ENCODE peak calls at places on chromosomes 12 and 14, in ten cellular contexts. One of them, this sample, is unnamed.

GRCh38 chr14:90490727-90491050 is 93.9 kb downstream of the CALM1 start:
- DNase-seq in CD8-positive, alpha-beta T cell: no peak
- DNase-seq in OCI-LY7: no peak
- DNase-seq in tibial nerve: no peak
- DNase-seq in upper lobe of right lung: no peak
- DNase-seq in colonic mucosa: no peak
- DNase-seq in left ventricle myocardium inferior: no peak
- DNase-seq in cardiac muscle cell: no peak
- DNase-seq in psoas muscle: no peak
- DNase-seq in tibial artery: no peak
- DNase-seq in this sample: no peak

GRCh38 chr12:128771681-128772080 is 52.1 kb downstream of the SLC15A4 start:
- DNase-seq in cardiac muscle cell: no peak
- DNase-seq in CD8-positive, alpha-beta T cell: no peak
- DNase-seq in left ventricle myocardium inferior: no peak
- DNase-seq in psoas muscle: no peak
- DNase-seq in tibial nerve: no peak
- DNase-seq in OCI-LY7: no peak
- DNase-seq in tibial artery: no peak
- DNase-seq in upper lobe of right lung: no peak
- DNase-seq in colonic mucosa: no peak
- DNase-seq in this sample: no peak

GRCh38 chr14:22978873-22979671 is 3.3 kb downstream of the AJUBA start:
- DNase-seq in colonic mucosa: peak
- DNase-seq in upper lobe of right lung: no peak
- DNase-seq in left ventricle myocardium inferior: no peak
- DNase-seq in cardiac muscle cell: no peak
- DNase-seq in psoas muscle: no peak
- DNase-seq in OCI-LY7: no peak
- DNase-seq in CD8-positive, alpha-beta T cell: no peak
- DNase-seq in tibial nerve: no peak
- DNase-seq in tibial artery: no peak
- DNase-seq in this sample: no peak

GRCh38 chr12:44763021-44763420 is 113.1 kb downstream of the NELL2 start:
- DNase-seq in tibial nerve: no peak
- DNase-seq in tibial artery: no peak
- DNase-seq in OCI-LY7: no peak
- DNase-seq in colonic mucosa: no peak
- DNase-seq in upper lobe of right lung: no peak
- DNase-seq in CD8-positive, alpha-beta T cell: no peak
- DNase-seq in cardiac muscle cell: no peak
- DNase-seq in left ventricle myocardium inferior: no peak
- DNase-seq in psoas muscle: no peak
- DNase-seq in this sample: no peak

GRCh38 chr12:126668961-126669360 is 1598.0 kb upstream of the TMEM132C start:
- DNase-seq in psoas muscle: no peak
- DNase-seq in cardiac muscle cell: no peak
- DNase-seq in tibial artery: no peak
- DNase-seq in CD8-positive, alpha-beta T cell: no peak
- DNase-seq in colonic mucosa: no peak
- DNase-seq in tibial nerve: no peak
- DNase-seq in left ventricle myocardium inferior: no peak
- DNase-seq in OCI-LY7: no peak
- DNase-seq in upper lobe of right lung: no peak
- DNase-seq in this sample: no peak

GRCh38 chr14:102496955-102497744 is 12.4 kb downstream of the ANKRD9 start:
- DNase-seq in cardiac muscle cell: no peak
- DNase-seq in colonic mucosa: no peak
- DNase-seq in psoas muscle: peak
- DNase-seq in tibial artery: no peak
- DNase-seq in left ventricle myocardium inferior: no peak
- DNase-seq in tibial nerve: no peak
- DNase-seq in CD8-positive, alpha-beta T cell: no peak
- DNase-seq in OCI-LY7: no peak
- DNase-seq in upper lobe of right lung: peak
- DNase-seq in this sample: no peak

GRCh38 chr12:101455685-101456084 is 19.5 kb upstream of the SPIC start:
- DNase-seq in OCI-LY7: no peak
- DNase-seq in left ventricle myocardium inferior: no peak
- DNase-seq in tibial nerve: no peak
- DNase-seq in CD8-positive, alpha-beta T cell: peak
- DNase-seq in tibial artery: no peak
- DNase-seq in colonic mucosa: no peak
- DNase-seq in cardiac muscle cell: no peak
- DNase-seq in upper lobe of right lung: no peak
- DNase-seq in psoas muscle: no peak
- DNase-seq in this sample: no peak

GRCh38 chr14:86003998-86004397 is 474.1 kb downstream of the FLRT2 start:
- DNase-seq in psoas muscle: no peak
- DNase-seq in colonic mucosa: no peak
- DNase-seq in tibial nerve: no peak
- DNase-seq in tibial artery: no peak
- DNase-seq in OCI-LY7: no peak
- DNase-seq in left ventricle myocardium inferior: no peak
- DNase-seq in CD8-positive, alpha-beta T cell: no peak
- DNase-seq in cardiac muscle cell: no peak
- DNase-seq in upper lobe of right lung: no peak
- DNase-seq in this sample: no peak

GRCh38 chr14:35637269-35637668 is 103.3 kb downstream of the INSM2 start:
- DNase-seq in colonic mucosa: no peak
- DNase-seq in tibial artery: no peak
- DNase-seq in OCI-LY7: no peak
- DNase-seq in CD8-positive, alpha-beta T cell: no peak
- DNase-seq in psoas muscle: no peak
- DNase-seq in cardiac muscle cell: no peak
- DNase-seq in left ventricle myocardium inferior: no peak
- DNase-seq in tibial nerve: no peak
- DNase-seq in upper lobe of right lung: no peak
- DNase-seq in this sample: no peak

GRCh38 chr12:57529831-57530230 is 7.2 kb downstream of the MBD6 start:
- DNase-seq in tibial artery: no peak
- DNase-seq in OCI-LY7: no peak
- DNase-seq in left ventricle myocardium inferior: no peak
- DNase-seq in tibial nerve: no peak
- DNase-seq in CD8-positive, alpha-beta T cell: no peak
- DNase-seq in upper lobe of right lung: no peak
- DNase-seq in cardiac muscle cell: no peak
- DNase-seq in colonic mucosa: no peak
- DNase-seq in psoas muscle: no peak
- DNase-seq in this sample: no peak

GRCh38 chr12:30905483-30906009 is 21.0 kb upstream of the TSPAN11 start:
- DNase-seq in OCI-LY7: no peak
- DNase-seq in tibial artery: no peak
- DNase-seq in psoas muscle: no peak
- DNase-seq in left ventricle myocardium inferior: no peak
- DNase-seq in tibial nerve: no peak
- DNase-seq in CD8-positive, alpha-beta T cell: no peak
- DNase-seq in colonic mucosa: no peak
- DNase-seq in upper lobe of right lung: no peak
- DNase-seq in cardiac muscle cell: no peak
- DNase-seq in this sample: no peak

GRCh38 chr12:5068623-5069022 is 24.9 kb downstream of the KCNA5 start:
- DNase-seq in upper lobe of right lung: no peak
- DNase-seq in left ventricle myocardium inferior: no peak
- DNase-seq in tibial nerve: no peak
- DNase-seq in psoas muscle: no peak
- DNase-seq in OCI-LY7: no peak
- DNase-seq in tibial artery: no peak
- DNase-seq in cardiac muscle cell: no peak
- DNase-seq in CD8-positive, alpha-beta T cell: no peak
- DNase-seq in colonic mucosa: no peak
- DNase-seq in this sample: no peak

GRCh38 chr12:88451254-88451653 is 129.0 kb downstream of the KITLG start:
- DNase-seq in colonic mucosa: no peak
- DNase-seq in OCI-LY7: no peak
- DNase-seq in tibial nerve: no peak
- DNase-seq in left ventricle myocardium inferior: no peak
- DNase-seq in CD8-positive, alpha-beta T cell: no peak
- DNase-seq in psoas muscle: no peak
- DNase-seq in cardiac muscle cell: no peak
- DNase-seq in tibial artery: no peak
- DNase-seq in upper lobe of right lung: no peak
- DNase-seq in this sample: no peak

GRCh38 chr12:120055231-120055630 is 61.3 kb downstream of the RAB35 start:
- DNase-seq in tibial nerve: no peak
- DNase-seq in colonic mucosa: no peak
- DNase-seq in tibial artery: no peak
- DNase-seq in cardiac muscle cell: no peak
- DNase-seq in psoas muscle: no peak
- DNase-seq in OCI-LY7: no peak
- DNase-seq in left ventricle myocardium inferior: no peak
- DNase-seq in CD8-positive, alpha-beta T cell: no peak
- DNase-seq in upper lobe of right lung: no peak
- DNase-seq in this sample: no peak

GRCh38 chr12:129911437-129912049 is 7.7 kb upstream of the TMEM132D start:
- DNase-seq in tibial nerve: no peak
- DNase-seq in cardiac muscle cell: peak
- DNase-seq in tibial artery: no peak
- DNase-seq in psoas muscle: no peak
- DNase-seq in colonic mucosa: peak
- DNase-seq in left ventricle myocardium inferior: peak
- DNase-seq in CD8-positive, alpha-beta T cell: no peak
- DNase-seq in upper lobe of right lung: peak
- DNase-seq in OCI-LY7: peak
- DNase-seq in this sample: no peak

GRCh38 chr12:124517260-124518050 is 50.0 kb downstream of the NCOR2 start:
- DNase-seq in psoas muscle: peak
- DNase-seq in tibial nerve: peak
- DNase-seq in cardiac muscle cell: no peak
- DNase-seq in CD8-positive, alpha-beta T cell: no peak
- DNase-seq in OCI-LY7: no peak
- DNase-seq in tibial artery: peak
- DNase-seq in upper lobe of right lung: peak
- DNase-seq in colonic mucosa: peak
- DNase-seq in left ventricle myocardium inferior: peak
- DNase-seq in this sample: peak

GRCh38 chr12:24931666-24932405 is 17.1 kb downstream of the BCAT1 start:
- DNase-seq in tibial artery: no peak
- DNase-seq in tibial nerve: no peak
- DNase-seq in psoas muscle: no peak
- DNase-seq in OCI-LY7: peak
- DNase-seq in upper lobe of right lung: no peak
- DNase-seq in cardiac muscle cell: no peak
- DNase-seq in left ventricle myocardium inferior: no peak
- DNase-seq in colonic mucosa: no peak
- DNase-seq in CD8-positive, alpha-beta T cell: no peak
- DNase-seq in this sample: no peak

GRCh38 chr12:105474672-105475071 is 144.2 kb downstream of the C12orf75 start:
- DNase-seq in left ventricle myocardium inferior: no peak
- DNase-seq in tibial artery: no peak
- DNase-seq in OCI-LY7: no peak
- DNase-seq in cardiac muscle cell: no peak
- DNase-seq in CD8-positive, alpha-beta T cell: no peak
- DNase-seq in tibial nerve: no peak
- DNase-seq in upper lobe of right lung: no peak
- DNase-seq in colonic mucosa: no peak
- DNase-seq in psoas muscle: no peak
- DNase-seq in this sample: no peak

GRCh38 chr12:116926283-116927243 is 15.8 kb downstream of the FBXW8 start:
- DNase-seq in upper lobe of right lung: no peak
- DNase-seq in psoas muscle: no peak
- DNase-seq in tibial artery: no peak
- DNase-seq in CD8-positive, alpha-beta T cell: no peak
- DNase-seq in cardiac muscle cell: no peak
- DNase-seq in tibial nerve: peak
- DNase-seq in OCI-LY7: no peak
- DNase-seq in left ventricle myocardium inferior: no peak
- DNase-seq in colonic mucosa: no peak
- DNase-seq in this sample: no peak

GRCh38 chr14:105355049-105355575 is 40.6 kb downstream of the PACS2 start:
- DNase-seq in tibial artery: no peak
- DNase-seq in cardiac muscle cell: no peak
- DNase-seq in OCI-LY7: no peak
- DNase-seq in CD8-positive, alpha-beta T cell: no peak
- DNase-seq in psoas muscle: no peak
- DNase-seq in left ventricle myocardium inferior: no peak
- DNase-seq in tibial nerve: no peak
- DNase-seq in upper lobe of right lung: no peak
- DNase-seq in colonic mucosa: no peak
- DNase-seq in this sample: no peak
- TF ChIP-seq CTCF in tibial artery: no peak
- TF ChIP-seq CTCF in cardiac muscle cell: no peak
- TF ChIP-seq CTCF in OCI-LY7: no peak
- TF ChIP-seq CTCF in CD8-positive, alpha-beta T cell: no peak
- TF ChIP-seq CTCF in psoas muscle: no peak
- TF ChIP-seq CTCF in left ventricle myocardium inferior: no peak
- TF ChIP-seq CTCF in tibial nerve: no peak
- TF ChIP-seq CTCF in upper lobe of right lung: no peak
- TF ChIP-seq CTCF in colonic mucosa: no peak
- TF ChIP-seq CTCF in this sample: no peak

DNA sequence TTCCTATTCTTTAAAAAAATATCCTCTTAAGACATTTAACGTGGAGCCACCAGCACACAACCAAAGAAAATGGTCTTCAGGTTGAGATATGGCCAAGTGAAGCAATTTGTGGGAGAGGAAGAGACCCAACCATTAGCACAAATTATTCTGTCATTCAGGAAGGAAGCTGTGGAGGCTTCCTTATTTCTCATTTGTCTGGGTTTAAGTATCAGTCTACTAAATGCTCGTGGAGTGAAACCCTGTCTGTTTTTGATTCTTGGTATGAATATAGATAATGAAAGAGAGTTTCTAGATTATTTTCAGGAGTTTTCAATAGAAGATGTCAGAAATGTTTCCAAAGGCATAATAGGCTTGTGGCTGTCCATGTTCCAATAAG is 125.1 kb downstream of the GPR65 start:
- DNase-seq in psoas muscle: no peak
- DNase-seq in tibial nerve: no peak
- DNase-seq in left ventricle myocardium inferior: no peak
- DNase-seq in tibial artery: no peak
- DNase-seq in cardiac muscle cell: no peak
- DNase-seq in upper lobe of right lung: no peak
- DNase-seq in colonic mucosa: no peak
- DNase-seq in CD8-positive, alpha-beta T cell: no peak
- DNase-seq in OCI-LY7: no peak
- DNase-seq in this sample: no peak
- H3K27ac ChIP-seq in psoas muscle: no peak
- H3K27ac ChIP-seq in tibial nerve: peak
- H3K27ac ChIP-seq in left ventricle myocardium inferior: peak
- H3K27ac ChIP-seq in tibial artery: no peak
- H3K27ac ChIP-seq in cardiac muscle cell: no peak
- H3K27ac ChIP-seq in upper lobe of right lung: peak
- H3K27ac ChIP-seq in colonic mucosa: peak
- H3K27ac ChIP-seq in CD8-positive, alpha-beta T cell: no peak
- H3K27ac ChIP-seq in OCI-LY7: no peak
- H3K27ac ChIP-seq in this sample: no peak

GRCh38 chr14:100828448-100828834 is 2.5 kb downstream of the MEG3 start:
- DNase-seq in OCI-LY7: no peak
- DNase-seq in left ventricle myocardium inferior: no peak
- DNase-seq in cardiac muscle cell: no peak
- DNase-seq in tibial nerve: no peak
- DNase-seq in upper lobe of right lung: no peak
- DNase-seq in psoas muscle: no peak
- DNase-seq in tibial artery: no peak
- DNase-seq in CD8-positive, alpha-beta T cell: no peak
- DNase-seq in colonic mucosa: no peak
- DNase-seq in this sample: no peak
- TF ChIP-seq CTCF in OCI-LY7: no peak
- TF ChIP-seq CTCF in left ventricle myocardium inferior: no peak
- TF ChIP-seq CTCF in cardiac muscle cell: no peak
- TF ChIP-seq CTCF in tibial nerve: no peak
- TF ChIP-seq CTCF in upper lobe of right lung: no peak
- TF ChIP-seq CTCF in psoas muscle: no peak
- TF ChIP-seq CTCF in tibial artery: no peak
- TF ChIP-seq CTCF in CD8-positive, alpha-beta T cell: no peak
- TF ChIP-seq CTCF in colonic mucosa: no peak
- TF ChIP-seq CTCF in this sample: no peak

GRCh38 chr12:110222433-110222832 is 58.6 kb upstream of the ATP2A2 start:
- DNase-seq in tibial nerve: no peak
- DNase-seq in cardiac muscle cell: no peak
- DNase-seq in colonic mucosa: no peak
- DNase-seq in psoas muscle: no peak
- DNase-seq in tibial artery: no peak
- DNase-seq in upper lobe of right lung: no peak
- DNase-seq in OCI-LY7: no peak
- DNase-seq in left ventricle myocardium inferior: no peak
- DNase-seq in CD8-positive, alpha-beta T cell: no peak
- DNase-seq in this sample: no peak
- H3K27ac ChIP-seq in tibial nerve: peak
- H3K27ac ChIP-seq in cardiac muscle cell: no peak
- H3K27ac ChIP-seq in colonic mucosa: no peak
- H3K27ac ChIP-seq in psoas muscle: peak
- H3K27ac ChIP-seq in tibial artery: peak
- H3K27ac ChIP-seq in upper lobe of right lung: no peak
- H3K27ac ChIP-seq in OCI-LY7: no peak
- H3K27ac ChIP-seq in left ventricle myocardium inferior: peak
- H3K27ac ChIP-seq in CD8-positive, alpha-beta T cell: no peak
- H3K27ac ChIP-seq in this sample: peak